ENCODE peak calls at places on chromosomes 2 and 18, in six cellular contexts. M, K, P, B, Y and L are unnamed samples. For H3K4me1, the result is how much of the 10 kb centered on the place peaks cover.

GRCh38 chr18:11947214-11948119 is 33.8 kb upstream of the IMPA2 start:
- DNase-seq in M (peak), K (peak), P (peak), B (peak), Y (peak), L (peak)

GRCh38 chr18:25896178-25896780 is 194.1 kb downstream of the SS18 start:
- DNase-seq in M (no peak), K (peak), P (peak), B (peak), Y (peak), L (peak)

GRCh38 chr18:76524477-76524876 is 29.4 kb upstream of the ZNF516 start:
- DNase-seq in M (no peak), K (no peak), P (no peak), B (no peak), Y (no peak), L (no peak)

GRCh38 chr18:53911200-53911599 is 313.3 kb downstream of the MBD2 start:
- DNase-seq in M (no peak), K (no peak), P (no peak), B (no peak), Y (no peak), L (no peak)

GRCh38 chr18:3757361-3757760 is 307.4 kb downstream of the TGIF1 start:
- DNase-seq in M (no peak), K (no peak), P (no peak), B (no peak), Y (no peak), L (no peak)

GRCh38 chr2:205540066-205540465 is 142.2 kb upstream of the NRP2 start:
- DNase-seq in M (no peak), K (no peak), P (no peak), B (no peak), Y (no peak), L (no peak)

GRCh38 chr2:143937563-143938346 is 582.2 kb downstream of the ZEB2 start:
- DNase-seq in M (no peak), K (no peak), P (no peak), B (peak), Y (no peak), L (peak)

GRCh38 chr2:156437272-156437671 is 1.1 kb downstream of the GPD2 start:
- DNase-seq in M (no peak), K (peak), P (no peak), B (peak), Y (peak), L (peak)

GRCh38 chr2:150466770-150467640 is 20.5 kb downstream of the RND3 start:
- DNase-seq in M (no peak), K (peak), P (no peak), B (peak), Y (peak), L (no peak)

GRCh38 chr2:57696016-57696415 is 350.6 kb upstream of the VRK2 start:
- DNase-seq in M (no peak), K (peak), P (no peak), B (peak), Y (peak), L (peak)

GRCh38 chr18:42086288-42086687 is 131.3 kb downstream of the PIK3C3 start:
- DNase-seq in M (no peak), K (peak), P (no peak), B (no peak), Y (peak), L (peak)

GRCh38 chr18:3983351-3983969 is 471.6 kb downstream of the DLGAP1 start:
- DNase-seq in M (no peak), K (peak), P (no peak), B (peak), Y (no peak), L (no peak)

GRCh38 chr2:36477315-36477714 is 120.7 kb downstream of the FEZ2 start:
- DNase-seq in M (no peak), K (no peak), P (no peak), B (no peak), Y (no peak), L (no peak)

GRCh38 chr2:26494891-26495290 is 17.0 kb upstream of the OTOF start:
- DNase-seq in M (no peak), K (no peak), P (no peak), B (no peak), Y (no peak), L (no peak)

GRCh38 chr18:48318481-48318880 is 90.7 kb downstream of the ZBTB7C start:
- DNase-seq in M (no peak), K (no peak), P (no peak), B (no peak), Y (no peak), L (peak)

GRCh38 chr18:3411854-3412268 is 38.1 kb upstream of the TGIF1 start:
- DNase-seq in M (no peak), K (no peak), P (no peak), B (no peak), Y (peak), L (peak)

GRCh38 chr2:179861777-179862117 is 335 bp upstream of the ZNF385B start:
- DNase-seq in M (no peak), K (peak), P (peak), B (peak), Y (no peak), L (peak)

GRCh38 chr2:241813080-241813805 is 4.2 kb downstream of the NEU4 start:
- DNase-seq in M (no peak), K (no peak), P (no peak), B (no peak), Y (no peak), L (no peak)

GRCh38 chr2:65017335-65017734 is 28.1 kb downstream of the SLC1A4 start:
- DNase-seq in M (no peak), K (no peak), P (no peak), B (no peak), Y (peak), L (peak)

DNA sequence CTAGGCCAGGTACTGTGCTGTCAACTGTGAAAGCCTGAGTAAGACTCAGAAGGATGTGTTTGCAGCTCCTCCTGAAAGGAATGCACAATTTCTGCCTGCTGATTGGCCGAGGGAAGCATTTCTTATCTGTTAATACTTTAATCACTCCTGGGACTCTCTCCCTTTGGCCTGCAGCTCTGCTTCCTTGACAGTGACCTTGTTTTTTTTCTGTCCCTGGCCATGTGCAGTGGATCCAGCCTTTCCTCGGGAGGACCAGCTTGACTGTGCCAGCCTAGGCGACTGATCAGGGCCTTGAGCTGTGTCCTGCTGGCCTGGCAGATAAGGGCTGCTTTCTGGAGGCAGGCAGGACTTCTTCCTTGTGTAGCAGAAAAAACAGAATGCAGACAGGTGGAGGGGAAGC is 10.0 kb downstream of the RNF144A start:
- DNase-seq in M (no peak), K (no peak), P (no peak), B (no peak), Y (no peak), L (peak)
- H3K4me1 ChIP-seq in M (under half), K (under half), P (under half), B (under half), Y (under half), L (under half)

GRCh38 chr2:10080536-10081304 is 509 bp upstream of the CYS1 start:
- DNase-seq in M (no peak), K (no peak), P (no peak), B (no peak), Y (no peak), L (no peak)

GRCh38 chr2:10078704-10079191 is 1.5 kb downstream of the CYS1 start:
- DNase-seq in M (no peak), K (no peak), P (no peak), B (no peak), Y (no peak), L (no peak)

GRCh38 chr2:10079931-10080535 is at the start of gene CYS1:
- DNase-seq in M (no peak), K (no peak), P (peak), B (no peak), Y (peak), L (peak)

GRCh38 chr2:10078001-10078400 is 2.2 kb downstream of the CYS1 start:
- DNase-seq in M (no peak), K (no peak), P (no peak), B (no peak), Y (no peak), L (no peak)

GRCh38 chr2:10079192-10079930 is 850 bp downstream of the CYS1 start:
- DNase-seq in M (no peak), K (peak), P (peak), B (peak), Y (peak), L (peak)
- H3K4me3 ChIP-seq in M (peak), K (peak), P (peak), B (peak), Y (peak), L (no peak)

DNA sequence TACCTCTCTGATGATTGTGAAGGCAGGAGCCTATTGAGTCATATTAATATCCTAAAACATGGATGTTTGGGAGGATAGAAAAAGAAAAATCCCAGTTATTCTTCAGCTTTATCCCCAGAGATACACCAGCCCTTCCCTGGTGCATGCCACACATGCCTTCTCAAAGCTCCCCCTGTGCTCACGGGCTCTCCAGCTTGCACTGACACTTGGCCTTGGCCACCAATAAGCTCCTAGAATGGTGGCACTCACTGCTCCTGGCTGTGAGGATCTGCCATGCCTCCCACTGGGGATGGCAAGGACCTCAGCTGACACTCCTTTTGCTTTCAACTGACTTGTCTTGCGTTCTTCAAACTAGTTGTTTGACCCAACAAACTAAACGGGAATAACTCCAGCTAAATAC is 15.9 kb downstream of the SLC14A1 start:
- DNase-seq in M (no peak), K (no peak), P (no peak), B (no peak), Y (no peak), L (peak)
- H3K23ac ChIP-seq in M (no peak), K (no peak), P (no peak), B (no peak), Y (no peak), L (peak)

GRCh38 chr2:226153553-226153952 is 646.1 kb downstream of the IRS1 start:
- DNase-seq in M (no peak), K (no peak), P (no peak), B (peak), Y (no peak), L (no peak)
- H3K4me1 ChIP-seq in M (under half), K (under half), P (under half), B (under half), Y (under half), L (under half)

GRCh38 chr2:191247381-191248057 is 2.3 kb downstream of the MYO1B start:
- DNase-seq in M (peak), K (peak), P (no peak), B (peak), Y (peak), L (peak)
- H3K4me3 ChIP-seq in M (peak), K (peak), P (no peak), B (no peak), Y (no peak), L (no peak)

GRCh38 chr2:127829845-127830246 is 18.9 kb upstream of the WDR33 start:
- DNase-seq in M (peak), K (no peak), P (no peak), B (peak), Y (no peak), L (peak)
- H3K23ac ChIP-seq in M (no peak), K (no peak), P (no peak), B (no peak), Y (no peak), L (no peak)

GRCh38 chr2:233380132-233381012 is 26.1 kb downstream of the DGKD start:
- DNase-seq in M (no peak), K (peak), P (no peak), B (no peak), Y (no peak), L (peak)
- H3K4me1 ChIP-seq in M (under half), K (under half), P (under half), B (under half), Y (under half), L (under half)

DNA sequence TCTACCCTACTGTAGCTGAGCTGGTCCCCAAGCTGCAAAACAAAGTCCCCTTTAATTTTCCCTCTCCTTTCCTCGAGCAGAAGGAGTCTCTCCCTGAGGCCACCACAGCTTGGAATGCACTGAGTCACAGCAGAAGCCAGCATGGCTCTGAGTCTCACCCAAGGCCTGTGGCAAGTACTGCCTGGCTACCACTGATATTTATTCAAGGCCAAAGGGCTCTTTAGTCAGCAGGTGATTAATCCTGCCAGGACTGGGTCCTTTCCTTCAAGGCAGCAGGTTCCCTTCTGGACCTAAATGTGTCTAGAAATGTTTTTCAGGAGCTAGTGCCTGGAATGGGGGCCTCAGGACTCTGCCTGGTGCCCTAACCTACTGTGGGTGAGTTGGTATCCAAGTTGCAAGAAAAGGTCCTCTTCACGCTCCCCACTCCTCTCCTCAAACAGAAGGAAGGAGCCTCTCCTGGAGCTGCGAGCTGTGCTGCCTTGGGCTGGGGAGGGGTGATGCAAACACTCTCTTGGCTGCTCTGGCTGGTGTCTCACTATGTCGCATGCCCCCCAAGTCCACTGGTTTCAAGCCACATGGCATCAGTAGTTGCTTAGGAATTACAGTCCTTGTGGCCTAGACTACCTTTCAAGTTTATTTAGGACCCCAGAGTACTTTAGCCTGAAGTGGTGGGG is 53.4 kb downstream of the CD28 start:
- DNase-seq in M (no peak), K (peak), P (no peak), B (peak), Y (peak), L (peak)
- H3K4me3 ChIP-seq in M (no peak), K (no peak), P (no peak), B (no peak), Y (no peak), L (no peak)

DNA sequence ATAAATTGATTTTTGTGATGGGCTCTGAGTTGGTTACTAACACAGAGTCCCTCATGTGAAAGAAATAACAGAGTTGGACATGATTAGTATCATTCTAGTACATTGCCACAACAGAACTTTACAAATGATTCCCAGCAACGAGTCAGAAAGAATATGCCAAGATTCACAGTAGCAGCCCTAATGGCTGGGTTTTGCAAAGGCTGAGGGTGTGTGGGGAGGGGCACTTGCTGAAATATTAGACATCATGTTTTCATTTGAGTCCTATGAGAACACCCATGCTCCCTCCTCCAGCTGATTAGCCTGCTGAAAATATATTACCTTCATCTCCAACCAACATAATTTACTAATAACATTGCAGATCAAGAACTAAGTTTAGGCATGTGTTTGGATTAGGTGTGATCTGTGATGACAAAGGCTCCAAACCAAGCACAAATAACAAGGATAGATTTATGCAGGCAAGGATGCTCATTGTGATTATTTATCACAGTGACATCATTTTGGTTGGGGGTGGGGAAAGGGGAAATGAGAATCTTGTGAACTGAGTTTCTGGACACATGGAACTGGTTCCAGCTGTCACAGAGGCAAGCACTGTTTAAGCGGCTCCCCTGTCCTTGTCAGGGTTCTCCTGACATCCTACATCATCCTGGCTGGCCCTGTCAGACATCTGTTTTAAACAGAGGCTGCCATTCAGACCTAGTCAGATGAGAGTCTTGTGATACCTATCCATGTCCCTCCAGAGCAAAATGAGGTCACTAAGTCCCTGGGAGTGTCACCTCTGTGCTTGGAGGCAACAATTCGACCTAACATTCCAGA is 205.8 kb upstream of the NCKAP5 start:
- DNase-seq in M (no peak), K (no peak), P (no peak), B (no peak), Y (no peak), L (no peak)
- H3K23ac ChIP-seq in M (no peak), K (peak), P (no peak), B (no peak), Y (no peak), L (no peak)

GRCh38 chr2:20423376-20423775 is 23.5 kb upstream of the RHOB start:
- DNase-seq in M (no peak), K (no peak), P (no peak), B (peak), Y (no peak), L (no peak)

GRCh38 chr2:20422679-20423271 is 24.1 kb upstream of the RHOB start:
- DNase-seq in M (no peak), K (peak), P (no peak), B (peak), Y (no peak), L (peak)

GRCh38 chr2:20419752-20420151 is 27.1 kb upstream of the RHOB start:
- DNase-seq in M (no peak), K (no peak), P (no peak), B (no peak), Y (no peak), L (no peak)

GRCh38 chr2:20421988-20422678 is 24.7 kb upstream of the RHOB start:
- DNase-seq in M (no peak), K (peak), P (no peak), B (peak), Y (no peak), L (no peak)

GRCh38 chr2:20421336-20421987 is 25.4 kb upstream of the RHOB start:
- DNase-seq in M (no peak), K (no peak), P (no peak), B (no peak), Y (no peak), L (no peak)
- H3K4me1 ChIP-seq in M (under half), K (under half), P (under half), B (under half), Y (under half), L (under half)